ENCODE peak calls at places on chromosomes 3 and 15, in eight cellular contexts. V is transverse colon, S is GM12892, B is HepG2, K is GM12891, X is suprapubic skin, I is breast epithelium, L is sigmoid colon. A is an unnamed sample.

GRCh38 chr3:377158-377561 is 180.6 kb downstream of the CHL1 start:
- DNase-seq in V (no peak), S (no peak), B (peak; percentile 42), K (no peak), X (no peak), I (no peak), L (no peak), A (no peak)

GRCh38 chr15:92772626-92773244 is 117.2 kb upstream of the FAM174B start:
- DNase-seq in V (no peak), S (no peak), B (peak; percentile 12), K (no peak), X (no peak), I (no peak), L (no peak), A (no peak)

GRCh38 chr15:97902140-97902780 is 58.2 kb upstream of the ARRDC4 start:
- DNase-seq in V (no peak), S (no peak), B (no peak), K (no peak), X (no peak), I (no peak), L (no peak), A (no peak)

GRCh38 chr3:18591120-18591519 is 166.0 kb upstream of the SATB1 start:
- DNase-seq in V (no peak), S (no peak), B (no peak), K (no peak), X (no peak), I (no peak), L (no peak), A (no peak)

GRCh38 chr3:195151866-195152526 is 119.0 kb downstream of the XXYLT1 start:
- DNase-seq in V (no peak), S (no peak), B (peak; percentile 50), K (no peak), X (no peak), I (no peak), L (no peak), A (no peak)

GRCh38 chr3:192207239-192207638 is 520.1 kb downstream of the FGF12 start:
- DNase-seq in V (no peak), S (no peak), B (no peak), K (no peak), X (no peak), I (no peak), L (no peak), A (no peak)

GRCh38 chr3:44208568-44208967 is 33.1 kb upstream of the TOPAZ1 start:
- DNase-seq in V (no peak), S (no peak), B (no peak), K (no peak), X (no peak), I (no peak), L (no peak), A (no peak)

GRCh38 chr15:64809649-64810498 is 15.6 kb downstream of the PIF1 start:
- DNase-seq in V (peak; percentile 83), S (peak; percentile 73), B (peak; percentile 61), K (peak; percentile 72), X (peak; percentile 88), I (peak; percentile 63), L (peak; percentile 93), A (peak; percentile 84)

GRCh38 chr3:115673860-115674259 is 50.5 kb downstream of the GAP43 start:
- DNase-seq in V (no peak), S (no peak), B (peak; percentile 13), K (no peak), X (no peak), I (no peak), L (no peak), A (no peak)

GRCh38 chr3:154181127-154181691 is 60.0 kb downstream of the ARHGEF26 start:
- DNase-seq in V (no peak), S (no peak), B (no peak), K (no peak), X (no peak), I (no peak), L (peak; percentile 63), A (no peak)

GRCh38 chr3:149850787-149851582 is 38.0 kb downstream of the RNF13 start:
- DNase-seq in V (no peak), S (no peak), B (no peak), K (no peak), X (no peak), I (no peak), L (no peak), A (no peak)

GRCh38 chr3:122099255-122099654 is 44.1 kb downstream of the CD86 start:
- DNase-seq in V (no peak), S (no peak), B (no peak), K (no peak), X (no peak), I (no peak), L (no peak), A (no peak)

GRCh38 chr15:92809880-92810361 is 90.2 kb upstream of the CHD2 start:
- DNase-seq in V (peak; percentile 68), S (no peak), B (no peak), K (no peak), X (peak; percentile 77), I (no peak), L (peak; percentile 80), A (no peak)

GRCh38 chr3:69948246-69948862 is 51.2 kb upstream of the SAMMSON start:
- DNase-seq in V (no peak), S (no peak), B (peak; percentile 4), K (no peak), X (no peak), I (no peak), L (no peak), A (no peak)

GRCh38 chr15:85621096-85621495 is 173.6 kb downstream of the KLHL25 start:
- DNase-seq in V (no peak), S (no peak), B (no peak), K (no peak), X (no peak), I (no peak), L (no peak), A (no peak)

DNA sequence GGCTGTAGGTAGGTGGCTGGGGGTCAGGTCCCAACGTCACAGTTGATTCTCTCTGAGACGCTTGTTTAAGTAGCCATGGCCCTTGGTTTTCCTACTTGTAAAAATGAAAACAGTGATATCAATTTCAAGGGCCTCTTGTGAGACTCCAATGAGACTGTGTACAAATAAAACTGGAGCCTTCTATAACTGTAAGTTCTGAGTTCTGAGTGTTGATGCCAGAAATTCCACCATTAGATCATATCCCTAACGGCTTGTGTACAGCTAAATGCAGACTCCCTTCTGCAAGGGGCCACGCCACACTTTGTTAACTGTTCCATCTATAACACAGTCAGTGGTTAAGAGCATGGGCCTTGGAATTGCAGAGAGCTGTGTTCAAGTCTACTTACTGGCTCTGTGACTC is 267.3 kb downstream of the TLE3 start:
- DNase-seq in V (no peak), S (no peak), B (no peak), K (no peak), X (no peak), I (no peak), L (no peak), A (no peak)
- TF ChIP-seq POLR2AphosphoS5 in V (no peak), S (no peak), B (no peak), K (no peak), X (no peak), I (no peak), L (no peak), A (no peak)

DNA sequence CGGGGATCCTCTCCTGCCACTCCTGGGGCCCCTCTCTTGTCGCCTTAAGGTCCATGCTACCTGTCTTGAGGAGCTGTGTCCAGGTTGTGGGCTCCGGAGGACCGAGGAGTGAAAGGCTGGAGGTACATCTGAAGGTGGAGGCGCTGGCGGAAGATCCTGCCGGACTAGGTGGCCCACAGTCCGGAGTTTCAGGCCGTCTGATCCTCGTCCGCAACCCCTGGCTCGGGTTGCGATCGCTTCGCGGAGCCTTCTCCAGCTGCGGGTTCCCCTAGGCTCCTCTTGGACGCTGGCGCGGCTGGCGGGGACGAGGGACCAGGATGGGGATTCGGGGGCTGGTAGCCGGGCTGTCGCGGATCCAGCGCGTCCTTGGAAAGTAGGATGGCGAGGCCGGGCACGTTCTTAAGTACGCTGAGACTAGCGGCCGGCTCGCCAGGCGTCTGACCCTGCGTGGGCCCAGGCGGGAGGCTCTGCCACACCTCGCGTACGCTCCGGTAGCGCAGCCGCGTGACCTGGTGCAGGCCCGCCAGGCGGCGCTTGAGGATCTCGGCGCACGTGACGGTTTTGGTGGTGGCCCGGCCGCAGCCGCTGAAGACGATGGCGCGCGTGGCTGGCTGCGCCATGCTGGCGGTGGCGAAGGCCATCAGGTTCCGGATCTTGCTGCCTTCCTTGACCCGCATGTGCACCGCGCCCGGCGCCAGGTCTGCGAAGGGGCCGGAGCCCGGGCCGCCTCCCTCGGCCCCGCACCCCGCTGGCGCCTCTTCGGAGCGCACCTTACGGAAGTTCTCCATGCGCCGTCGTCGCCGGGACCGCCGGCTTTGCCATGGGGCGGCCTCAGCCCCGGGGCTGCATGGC is 550 bp downstream of the RPP25 start:
- DNase-seq in V (peak; percentile 88), S (peak; percentile 57), B (no peak), K (no peak), X (peak; percentile 92), I (peak; percentile 68), L (peak; percentile 89), A (peak; percentile 89)
- TF ChIP-seq POLR2AphosphoS5 in V (peak; percentile 41), S (no peak), B (no peak), K (no peak), X (peak; percentile 34), I (no peak), L (no peak), A (peak; percentile 60)

GRCh38 chr15:29678504-29679034 is 143.7 kb downstream of the TJP1 start:
- DNase-seq in V (no peak), S (no peak), B (no peak), K (no peak), X (no peak), I (no peak), L (no peak), A (no peak)

GRCh38 chr15:29677450-29677849 is 144.8 kb downstream of the TJP1 start:
- DNase-seq in V (no peak), S (no peak), B (no peak), K (no peak), X (no peak), I (no peak), L (no peak), A (no peak)

GRCh38 chr15:29677871-29678431 is 144.3 kb downstream of the TJP1 start:
- DNase-seq in V (peak; percentile 91), S (no peak), B (no peak), K (no peak), X (no peak), I (no peak), L (no peak), A (peak; percentile 52)

GRCh38 chr15:29675791-29676301 is 146.4 kb downstream of the TJP1 start:
- DNase-seq in V (no peak), S (no peak), B (no peak), K (no peak), X (no peak), I (no peak), L (no peak), A (no peak)

DNA sequence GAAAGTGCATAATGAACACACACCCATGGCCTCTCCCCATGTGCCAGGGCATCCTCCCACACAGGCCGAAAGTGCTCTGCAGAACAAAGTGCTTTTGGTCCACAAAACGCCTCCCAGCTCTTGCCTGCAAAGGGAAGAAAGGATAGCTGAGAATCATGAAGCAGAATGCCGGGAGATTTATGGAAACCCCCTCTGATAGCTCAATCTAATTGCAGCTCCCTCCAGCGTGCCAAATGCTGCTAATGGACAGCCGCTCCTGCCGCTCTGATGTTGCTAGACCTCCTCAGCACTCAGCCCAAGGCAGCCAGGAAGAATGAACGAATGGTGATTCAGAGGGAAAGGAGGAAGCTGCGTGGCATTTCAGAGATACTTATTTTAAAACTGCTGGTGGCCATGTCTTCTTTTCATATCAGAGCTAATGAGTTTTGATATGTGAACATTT is 145.3 kb downstream of the TJP1 start:
- DNase-seq in V (no peak), S (no peak), B (no peak), K (no peak), X (no peak), I (no peak), L (no peak), A (no peak)
- TF ChIP-seq POLR2AphosphoS5 in V (no peak), S (no peak), B (no peak), K (no peak), X (no peak), I (no peak), L (no peak), A (no peak)

GRCh38 chr3:38029400-38030125 is at the start of gene PLCD1:
- DNase-seq in V (peak; percentile 79), S (no peak), B (peak; percentile 33), K (no peak), X (peak; percentile 87), I (peak; percentile 73), L (peak; percentile 90), A (peak; percentile 71)
- TF ChIP-seq POLR2AphosphoS5 in V (peak; percentile 67), S (no peak), B (no peak), K (no peak), X (no peak), I (peak; percentile 29), L (peak; percentile 44), A (peak; percentile 25)